ENCODE peak calls at places on chromosomes 7 and 10, in four cellular contexts. One of them, this sample, is unnamed. For H3K27me3, the result is how much of the 10 kb centered on the place peaks cover.

GRCh38 chr7:44275146-44275545 is 50.2 kb downstream of the CAMK2B start:
- DNase-seq in IMR-90: no peak
- DNase-seq in ascending aorta: no peak
- DNase-seq in psoas muscle: peak
- DNase-seq in this sample: peak

GRCh38 chr10:43123361-43124093 is 14.7 kb upstream of the CSGALNACT2 start:
- DNase-seq in IMR-90: no peak
- DNase-seq in ascending aorta: peak
- DNase-seq in psoas muscle: peak
- DNase-seq in this sample: peak

GRCh38 chr7:117582219-117582704 is 102.4 kb downstream of the CFTR start:
- DNase-seq in IMR-90: peak
- DNase-seq in ascending aorta: peak
- DNase-seq in psoas muscle: peak
- DNase-seq in this sample: peak

GRCh38 chr10:3482200-3482993 is 302.6 kb downstream of the KLF6 start:
- DNase-seq in IMR-90: peak
- DNase-seq in ascending aorta: peak
- DNase-seq in psoas muscle: peak
- DNase-seq in this sample: peak

GRCh38 chr7:9149499-9150082 is 716.2 kb downstream of the NXPH1 start:
- DNase-seq in IMR-90: no peak
- DNase-seq in ascending aorta: no peak
- DNase-seq in psoas muscle: no peak
- DNase-seq in this sample: no peak

GRCh38 chr7:112537822-112538221 is 57.0 kb downstream of the LSMEM1 start:
- DNase-seq in IMR-90: no peak
- DNase-seq in ascending aorta: no peak
- DNase-seq in psoas muscle: no peak
- DNase-seq in this sample: no peak

GRCh38 chr10:89337493-89337892 is 9.7 kb downstream of the IFIT3 start:
- DNase-seq in IMR-90: peak
- DNase-seq in ascending aorta: no peak
- DNase-seq in psoas muscle: no peak
- DNase-seq in this sample: no peak

GRCh38 chr7:49974035-49974434 is 119.0 kb downstream of the ZPBP start:
- DNase-seq in IMR-90: no peak
- DNase-seq in ascending aorta: no peak
- DNase-seq in psoas muscle: no peak
- DNase-seq in this sample: no peak

GRCh38 chr10:90269699-90270098 is 568.3 kb downstream of the KIF20B start:
- DNase-seq in IMR-90: no peak
- DNase-seq in ascending aorta: no peak
- DNase-seq in psoas muscle: no peak
- DNase-seq in this sample: no peak

DNA sequence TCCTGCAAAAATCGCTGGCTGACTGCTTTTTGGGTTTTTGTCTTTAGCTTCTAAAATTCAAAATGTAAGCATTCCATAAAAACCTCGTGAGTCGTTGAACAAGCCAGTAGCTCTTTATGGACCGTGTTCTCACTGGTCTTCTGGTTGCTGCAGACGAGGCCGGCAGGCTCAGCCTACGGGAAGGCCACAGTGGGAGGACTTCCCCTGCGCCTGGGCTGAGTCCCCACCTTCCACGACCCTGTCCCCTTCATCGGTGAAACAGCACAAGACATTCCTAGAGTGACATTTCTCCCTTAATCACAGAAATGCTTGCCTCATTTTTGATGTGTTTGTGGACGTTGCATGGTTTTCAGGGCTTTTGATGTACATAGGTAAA is 18.1 kb upstream of the MNX1 start:
- DNase-seq in IMR-90: no peak
- DNase-seq in ascending aorta: no peak
- DNase-seq in psoas muscle: no peak
- DNase-seq in this sample: no peak
- H3K27me3 ChIP-seq in IMR-90: under half
- H3K27me3 ChIP-seq in ascending aorta: under half
- H3K27me3 ChIP-seq in psoas muscle: under half
- H3K27me3 ChIP-seq in this sample: half or more

GRCh38 chr10:26220901-26221300 is 4.3 kb downstream of the GAD2 start:
- DNase-seq in IMR-90: no peak
- DNase-seq in ascending aorta: no peak
- DNase-seq in psoas muscle: no peak
- DNase-seq in this sample: no peak

GRCh38 chr10:26225322-26225721 is 8.7 kb downstream of the GAD2 start:
- DNase-seq in IMR-90: no peak
- DNase-seq in ascending aorta: no peak
- DNase-seq in psoas muscle: no peak
- DNase-seq in this sample: no peak

GRCh38 chr10:26217396-26218105 is 977 bp downstream of the GAD2 start:
- DNase-seq in IMR-90: no peak
- DNase-seq in ascending aorta: no peak
- DNase-seq in psoas muscle: no peak
- DNase-seq in this sample: no peak

GRCh38 chr10:26222563-26222962 is 6.0 kb downstream of the GAD2 start:
- DNase-seq in IMR-90: no peak
- DNase-seq in ascending aorta: no peak
- DNase-seq in psoas muscle: no peak
- DNase-seq in this sample: no peak

DNA sequence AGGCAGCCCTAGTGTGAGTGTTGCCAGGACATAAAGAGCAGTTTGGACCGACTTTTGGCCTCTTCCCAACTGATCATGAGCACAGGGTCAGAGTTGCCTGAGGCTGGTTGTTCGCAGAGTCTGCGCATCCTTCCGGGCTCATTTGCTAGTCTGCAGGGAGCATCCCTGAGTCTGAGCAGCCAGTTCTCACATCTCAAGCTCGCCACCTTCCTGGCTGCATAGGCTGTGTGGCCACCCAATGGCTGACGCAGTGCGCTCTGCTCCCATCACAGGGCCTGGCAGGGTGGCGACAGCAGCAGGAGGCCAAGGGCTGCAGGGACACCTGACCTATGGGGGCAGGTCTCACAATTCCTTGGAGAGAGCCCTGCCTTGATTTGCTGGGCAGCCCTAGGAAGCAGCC is 5.0 kb downstream of the GAD2 start:
- DNase-seq in IMR-90: no peak
- DNase-seq in ascending aorta: no peak
- DNase-seq in psoas muscle: no peak
- DNase-seq in this sample: no peak
- H3K27me3 ChIP-seq in IMR-90: under half
- H3K27me3 ChIP-seq in ascending aorta: under half
- H3K27me3 ChIP-seq in psoas muscle: under half
- H3K27me3 ChIP-seq in this sample: half or more

GRCh38 chr7:27137603-27138410 is 5.7 kb downstream of the HOXA5 start:
- DNase-seq in IMR-90: peak
- DNase-seq in ascending aorta: no peak
- DNase-seq in psoas muscle: no peak
- DNase-seq in this sample: no peak
- H3K27me3 ChIP-seq in IMR-90: under half
- H3K27me3 ChIP-seq in ascending aorta: under half
- H3K27me3 ChIP-seq in psoas muscle: under half
- H3K27me3 ChIP-seq in this sample: half or more

DNA sequence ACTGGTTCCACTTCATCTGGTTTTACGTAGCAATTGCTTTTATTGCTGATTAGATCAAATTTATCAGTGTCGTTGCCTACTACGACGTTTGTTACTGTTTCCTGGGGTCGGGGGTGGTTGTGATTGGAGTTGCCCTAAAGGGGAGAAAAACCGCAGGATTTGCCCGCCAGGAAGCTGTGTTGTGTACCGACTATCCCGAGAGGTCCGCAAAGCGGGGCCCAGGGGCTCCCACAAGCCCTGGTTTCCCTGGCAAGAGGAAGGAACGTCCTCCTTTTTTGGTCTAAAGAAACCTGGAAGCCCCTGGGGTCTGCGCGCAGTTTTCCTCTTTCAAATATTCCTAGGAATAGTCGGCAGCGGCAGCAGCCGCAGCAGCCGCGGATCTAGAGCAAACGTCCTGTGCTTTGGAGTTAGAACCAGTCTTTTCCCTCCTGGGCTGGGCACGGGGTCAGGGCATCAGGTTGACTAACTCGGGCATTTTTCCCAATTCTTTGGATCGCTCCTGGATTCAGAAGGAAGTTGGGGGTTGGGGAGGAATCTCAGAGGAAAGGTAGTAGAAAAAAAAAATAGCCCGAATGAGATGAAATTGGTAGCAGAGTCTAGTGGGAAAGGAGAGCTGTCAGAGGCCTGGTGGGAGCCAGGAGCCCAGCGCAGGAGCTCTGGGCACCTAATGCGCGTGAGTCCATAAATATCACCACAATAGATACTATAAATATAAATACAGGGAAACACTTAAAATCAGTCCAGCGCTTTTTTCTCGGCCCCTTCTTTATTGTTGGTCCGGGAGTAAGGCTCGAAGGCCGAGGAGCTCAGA is 4.6 kb downstream of the VAX1 start:
- DNase-seq in IMR-90: no peak
- DNase-seq in ascending aorta: no peak
- DNase-seq in psoas muscle: no peak
- DNase-seq in this sample: no peak
- H3K27me3 ChIP-seq in IMR-90: half or more
- H3K27me3 ChIP-seq in ascending aorta: under half
- H3K27me3 ChIP-seq in psoas muscle: under half
- H3K27me3 ChIP-seq in this sample: half or more

DNA sequence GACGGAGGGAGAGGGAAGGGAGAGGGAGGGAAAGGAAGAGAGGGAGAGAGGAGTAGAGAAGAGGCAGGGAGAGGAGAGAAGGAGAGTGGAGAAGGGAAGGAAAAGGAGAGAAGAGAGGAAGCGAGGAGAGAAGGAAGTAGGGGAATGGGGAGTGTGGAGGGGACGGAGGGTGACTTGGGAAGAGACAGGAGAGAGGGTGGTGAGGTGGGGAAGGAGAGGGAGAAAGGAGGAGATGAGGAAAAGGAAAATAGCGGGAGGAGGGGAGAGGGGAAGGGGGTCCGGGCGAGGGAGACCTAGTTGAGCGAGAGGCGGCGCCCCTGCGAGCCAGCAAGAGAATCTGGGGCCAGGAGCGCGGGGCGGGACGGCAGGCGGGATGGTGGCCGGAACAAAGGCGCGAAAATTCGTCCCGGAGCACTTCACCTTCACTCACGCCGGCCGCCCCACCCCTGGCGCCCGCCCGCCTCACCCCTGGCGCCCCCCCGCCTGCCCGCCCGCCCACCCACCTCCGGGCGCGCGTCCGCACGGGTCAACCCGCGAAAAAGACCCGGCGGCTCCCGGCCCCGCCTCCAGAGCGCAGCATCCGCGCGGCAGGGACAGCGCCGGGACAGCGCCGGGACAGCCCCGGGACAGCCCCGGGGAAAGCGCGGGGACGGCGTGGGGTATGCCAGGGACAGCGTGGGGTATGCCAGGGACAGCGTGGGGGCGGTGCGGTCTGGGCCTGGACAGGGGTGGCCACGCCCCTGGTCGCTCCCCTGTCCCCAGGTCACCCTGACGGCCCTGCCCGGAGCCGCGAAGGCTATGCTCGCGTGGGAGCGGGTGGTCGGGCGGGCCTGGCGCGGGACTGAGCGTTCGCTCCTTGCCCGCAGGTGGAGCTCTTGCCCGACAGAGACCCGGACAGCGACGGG is 4.2 kb downstream of the VSTM2A start:
- DNase-seq in IMR-90: no peak
- DNase-seq in ascending aorta: no peak
- DNase-seq in psoas muscle: no peak
- DNase-seq in this sample: peak
- H3K27me3 ChIP-seq in IMR-90: under half
- H3K27me3 ChIP-seq in ascending aorta: under half
- H3K27me3 ChIP-seq in psoas muscle: under half
- H3K27me3 ChIP-seq in this sample: half or more

GRCh38 chr10:48414778-48415177 is 108.3 kb downstream of the MAPK8 start:
- DNase-seq in IMR-90: peak
- DNase-seq in ascending aorta: no peak
- DNase-seq in psoas muscle: no peak
- DNase-seq in this sample: no peak
- H3K27me3 ChIP-seq in IMR-90: under half
- H3K27me3 ChIP-seq in ascending aorta: under half
- H3K27me3 ChIP-seq in psoas muscle: under half
- H3K27me3 ChIP-seq in this sample: under half

GRCh38 chr10:78361031-78361430 is 327.4 kb downstream of the RPS24 start:
- DNase-seq in IMR-90: no peak
- DNase-seq in ascending aorta: no peak
- DNase-seq in psoas muscle: no peak
- DNase-seq in this sample: no peak
- H3K27me3 ChIP-seq in IMR-90: half or more
- H3K27me3 ChIP-seq in ascending aorta: under half
- H3K27me3 ChIP-seq in psoas muscle: under half
- H3K27me3 ChIP-seq in this sample: under half

GRCh38 chr10:77533156-77533886 is 104.3 kb downstream of the KCNMA1 start:
- DNase-seq in IMR-90: no peak
- DNase-seq in ascending aorta: no peak
- DNase-seq in psoas muscle: no peak
- DNase-seq in this sample: no peak
- H3K27me3 ChIP-seq in IMR-90: under half
- H3K27me3 ChIP-seq in ascending aorta: under half
- H3K27me3 ChIP-seq in psoas muscle: under half
- H3K27me3 ChIP-seq in this sample: under half

DNA sequence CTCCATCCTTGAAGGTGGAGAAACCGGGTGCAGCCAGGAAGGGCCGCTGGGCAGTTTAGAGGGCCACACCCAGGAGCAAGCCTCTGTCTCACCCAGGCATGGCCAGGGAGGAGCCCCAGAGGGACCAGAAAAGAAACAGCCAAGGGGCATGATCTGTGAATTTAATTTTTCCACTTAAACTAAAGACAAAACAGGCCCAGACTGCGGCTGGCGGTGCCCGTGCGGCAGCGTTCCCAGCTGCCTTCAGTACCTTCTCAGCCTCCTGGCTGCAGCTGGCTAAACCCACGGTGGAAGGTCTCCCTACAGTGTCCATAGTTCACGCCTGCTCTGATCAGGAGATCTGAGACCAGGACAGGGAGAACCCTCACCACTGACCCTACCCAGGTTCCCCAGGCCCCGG is 12.9 kb downstream of the UNCX start:
- DNase-seq in IMR-90: no peak
- DNase-seq in ascending aorta: no peak
- DNase-seq in psoas muscle: peak
- DNase-seq in this sample: peak
- H3K27me3 ChIP-seq in IMR-90: half or more
- H3K27me3 ChIP-seq in ascending aorta: half or more
- H3K27me3 ChIP-seq in psoas muscle: under half
- H3K27me3 ChIP-seq in this sample: half or more